ENCODE peak calls at places on chromosomes 4 and X, in eight cellular contexts. One of them, this sample, is unnamed.
A peak's percentile ranks its signal among the peaks of the same experiment; 100 is the strongest.

GRCh38 chr4:15162465-15163283 is 160.4 kb downstream of the CPEB2 start:
- DNase-seq in progenitor cell of endocrine pancreas: no peak
- DNase-seq in HFFc6: peak; percentile 26
- DNase-seq in astrocyte of the cerebellum: peak; percentile 36
- DNase-seq in mucosa of descending colon: no peak
- DNase-seq in endothelial cell: no peak
- DNase-seq in AG09309: no peak
- DNase-seq in transverse colon: no peak
- DNase-seq in this sample: no peak

GRCh38 chrX:154121961-154122360 is 22.1 kb upstream of the OPN1LW start:
- DNase-seq in HFFc6: no peak
- DNase-seq in transverse colon: no peak
- DNase-seq in astrocyte of the cerebellum: no peak
- DNase-seq in progenitor cell of endocrine pancreas: no peak
- DNase-seq in endothelial cell: no peak
- DNase-seq in mucosa of descending colon: no peak
- DNase-seq in AG09309: no peak
- DNase-seq in this sample: no peak

GRCh38 chr4:127623755-127624087 is 9.0 kb upstream of the INTU start:
- DNase-seq in astrocyte of the cerebellum: no peak
- DNase-seq in transverse colon: no peak
- DNase-seq in HFFc6: no peak
- DNase-seq in mucosa of descending colon: no peak
- DNase-seq in endothelial cell: peak; percentile 7
- DNase-seq in AG09309: no peak
- DNase-seq in progenitor cell of endocrine pancreas: no peak
- DNase-seq in this sample: no peak

GRCh38 chr4:99630857-99631256 is 26.8 kb downstream of the C4orf54 start:
- DNase-seq in astrocyte of the cerebellum: no peak
- DNase-seq in progenitor cell of endocrine pancreas: no peak
- DNase-seq in mucosa of descending colon: no peak
- DNase-seq in AG09309: no peak
- DNase-seq in HFFc6: no peak
- DNase-seq in transverse colon: no peak
- DNase-seq in endothelial cell: no peak
- DNase-seq in this sample: no peak

GRCh38 chr4:183158062-183158461 is 59.0 kb downstream of the WWC2 start:
- DNase-seq in transverse colon: no peak
- DNase-seq in astrocyte of the cerebellum: peak; percentile 23
- DNase-seq in progenitor cell of endocrine pancreas: no peak
- DNase-seq in endothelial cell: no peak
- DNase-seq in AG09309: no peak
- DNase-seq in mucosa of descending colon: no peak
- DNase-seq in HFFc6: peak; percentile 29
- DNase-seq in this sample: no peak

GRCh38 chrX:46686003-46686645 is 72.8 kb downstream of the SLC9A7 start:
- DNase-seq in AG09309: no peak
- DNase-seq in mucosa of descending colon: no peak
- DNase-seq in endothelial cell: peak; percentile 11
- DNase-seq in HFFc6: peak; percentile 5
- DNase-seq in astrocyte of the cerebellum: peak; percentile 6
- DNase-seq in progenitor cell of endocrine pancreas: no peak
- DNase-seq in transverse colon: peak; percentile 22
- DNase-seq in this sample: no peak

GRCh38 chr4:32706893-32707292 is 1986.7 kb downstream of the PCDH7 start:
- DNase-seq in progenitor cell of endocrine pancreas: no peak
- DNase-seq in endothelial cell: no peak
- DNase-seq in HFFc6: no peak
- DNase-seq in AG09309: no peak
- DNase-seq in mucosa of descending colon: no peak
- DNase-seq in astrocyte of the cerebellum: no peak
- DNase-seq in transverse colon: no peak
- DNase-seq in this sample: no peak

GRCh38 chr4:7140062-7140691 is 52.2 kb upstream of the SORCS2 start:
- DNase-seq in mucosa of descending colon: no peak
- DNase-seq in astrocyte of the cerebellum: no peak
- DNase-seq in endothelial cell: no peak
- DNase-seq in HFFc6: no peak
- DNase-seq in progenitor cell of endocrine pancreas: no peak
- DNase-seq in transverse colon: no peak
- DNase-seq in AG09309: no peak
- DNase-seq in this sample: no peak

GRCh38 chr4:10354225-10354624 is 103.0 kb downstream of the ZNF518B start:
- DNase-seq in mucosa of descending colon: no peak
- DNase-seq in progenitor cell of endocrine pancreas: no peak
- DNase-seq in HFFc6: no peak
- DNase-seq in astrocyte of the cerebellum: no peak
- DNase-seq in endothelial cell: no peak
- DNase-seq in transverse colon: no peak
- DNase-seq in AG09309: no peak
- DNase-seq in this sample: no peak

GRCh38 chrX:30735839-30736238 is 82.6 kb downstream of the GK start:
- DNase-seq in mucosa of descending colon: peak; percentile 42
- DNase-seq in HFFc6: peak; percentile 52
- DNase-seq in astrocyte of the cerebellum: peak; percentile 40
- DNase-seq in AG09309: peak; percentile 17
- DNase-seq in transverse colon: peak; percentile 72
- DNase-seq in endothelial cell: peak; percentile 59
- DNase-seq in progenitor cell of endocrine pancreas: peak; percentile 23
- DNase-seq in this sample: peak; percentile 15

GRCh38 chr4:25859429-25860148 is 3.2 kb downstream of the SEL1L3 start:
- DNase-seq in transverse colon: no peak
- DNase-seq in progenitor cell of endocrine pancreas: no peak
- DNase-seq in endothelial cell: no peak
- DNase-seq in HFFc6: no peak
- DNase-seq in astrocyte of the cerebellum: no peak
- DNase-seq in AG09309: no peak
- DNase-seq in mucosa of descending colon: no peak
- DNase-seq in this sample: no peak

GRCh38 chr4:110532901-110533589 is 57.1 kb downstream of the ENPEP start:
- DNase-seq in HFFc6: no peak
- DNase-seq in progenitor cell of endocrine pancreas: no peak
- DNase-seq in endothelial cell: no peak
- DNase-seq in AG09309: no peak
- DNase-seq in transverse colon: no peak
- DNase-seq in astrocyte of the cerebellum: peak; percentile 40
- DNase-seq in mucosa of descending colon: no peak
- DNase-seq in this sample: no peak

GRCh38 chrX:22383988-22384387 is 111.3 kb downstream of the CBLL2 start:
- DNase-seq in transverse colon: no peak
- DNase-seq in astrocyte of the cerebellum: no peak
- DNase-seq in HFFc6: no peak
- DNase-seq in AG09309: no peak
- DNase-seq in mucosa of descending colon: no peak
- DNase-seq in endothelial cell: peak; percentile 4
- DNase-seq in progenitor cell of endocrine pancreas: no peak
- DNase-seq in this sample: no peak

GRCh38 chrX:23390979-23391378 is 56.3 kb downstream of the PTCHD1 start:
- DNase-seq in endothelial cell: no peak
- DNase-seq in HFFc6: no peak
- DNase-seq in astrocyte of the cerebellum: no peak
- DNase-seq in mucosa of descending colon: no peak
- DNase-seq in transverse colon: no peak
- DNase-seq in progenitor cell of endocrine pancreas: no peak
- DNase-seq in AG09309: no peak
- DNase-seq in this sample: no peak

GRCh38 chr4:176800891-176801534 is 8.3 kb upstream of the VEGFC start:
- DNase-seq in progenitor cell of endocrine pancreas: no peak
- DNase-seq in astrocyte of the cerebellum: no peak
- DNase-seq in transverse colon: no peak
- DNase-seq in endothelial cell: no peak
- DNase-seq in HFFc6: peak; percentile 69
- DNase-seq in AG09309: no peak
- DNase-seq in mucosa of descending colon: no peak
- DNase-seq in this sample: no peak

GRCh38 chr4:109078724-109079123 is 223.7 kb downstream of the COL25A1 start:
- DNase-seq in transverse colon: no peak
- DNase-seq in HFFc6: peak; percentile 41
- DNase-seq in astrocyte of the cerebellum: peak; percentile 91
- DNase-seq in AG09309: peak; percentile 61
- DNase-seq in progenitor cell of endocrine pancreas: no peak
- DNase-seq in endothelial cell: no peak
- DNase-seq in mucosa of descending colon: no peak
- DNase-seq in this sample: no peak

GRCh38 chrX:29281078-29281742 is 694.0 kb downstream of the IL1RAPL1 start:
- DNase-seq in mucosa of descending colon: no peak
- DNase-seq in AG09309: no peak
- DNase-seq in progenitor cell of endocrine pancreas: no peak
- DNase-seq in astrocyte of the cerebellum: no peak
- DNase-seq in HFFc6: no peak
- DNase-seq in endothelial cell: no peak
- DNase-seq in transverse colon: no peak
- DNase-seq in this sample: no peak

DNA sequence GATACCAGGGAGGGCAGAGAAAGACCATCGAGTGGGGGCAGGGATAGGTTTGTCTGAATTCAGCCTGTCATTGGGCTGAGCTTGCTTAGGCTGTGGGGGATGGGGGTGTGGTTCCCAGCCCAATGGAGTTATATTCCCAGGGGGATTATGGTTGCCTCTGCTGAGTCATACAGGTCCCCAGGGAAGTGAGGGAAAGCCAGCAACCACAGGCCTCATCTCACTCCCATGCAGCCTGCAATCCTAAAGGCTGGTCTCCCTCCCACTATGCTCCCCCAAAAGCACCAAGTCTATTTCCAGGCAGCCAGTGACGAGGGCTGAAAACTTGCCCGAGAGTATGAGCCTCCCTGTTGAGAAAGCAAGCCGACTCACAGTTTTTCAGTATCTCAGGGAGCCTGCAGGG is 39.3 kb downstream of the AFM start:
- DNase-seq in transverse colon: no peak
- DNase-seq in mucosa of descending colon: no peak
- DNase-seq in endothelial cell: no peak
- DNase-seq in AG09309: peak; percentile 61
- DNase-seq in astrocyte of the cerebellum: peak; percentile 75
- DNase-seq in HFFc6: no peak
- DNase-seq in progenitor cell of endocrine pancreas: no peak
- DNase-seq in this sample: no peak
- TF ChIP-seq CTCF in transverse colon: no peak
- TF ChIP-seq CTCF in mucosa of descending colon: no peak
- TF ChIP-seq CTCF in endothelial cell: no peak
- TF ChIP-seq CTCF in AG09309: no peak
- TF ChIP-seq CTCF in astrocyte of the cerebellum: no peak
- TF ChIP-seq CTCF in HFFc6: no peak
- TF ChIP-seq CTCF in progenitor cell of endocrine pancreas: no peak
- TF ChIP-seq CTCF in this sample: no peak

DNA sequence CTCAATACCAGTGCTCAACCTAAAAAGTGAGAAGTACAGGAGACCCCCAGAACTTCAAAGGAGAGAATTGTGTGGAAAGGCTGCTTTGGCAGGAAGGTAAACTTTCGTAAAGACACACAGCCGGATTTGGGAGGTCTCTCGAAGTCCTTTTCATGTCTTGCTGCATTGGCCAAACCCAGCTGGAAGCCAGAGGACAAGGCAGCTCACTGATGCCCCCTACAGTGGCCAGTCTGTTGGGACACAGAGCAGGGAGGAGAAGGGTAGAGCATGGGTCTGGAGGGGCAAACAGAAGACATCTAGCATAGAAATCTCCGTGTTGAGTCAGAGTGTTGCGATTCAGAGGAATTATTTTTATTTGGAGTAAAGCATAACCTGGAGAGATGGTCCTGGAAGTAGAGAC is 198.9 kb downstream of the ANK2 start:
- DNase-seq in endothelial cell: peak; percentile 47
- DNase-seq in mucosa of descending colon: no peak
- DNase-seq in transverse colon: no peak
- DNase-seq in HFFc6: no peak
- DNase-seq in AG09309: no peak
- DNase-seq in progenitor cell of endocrine pancreas: no peak
- DNase-seq in astrocyte of the cerebellum: no peak
- DNase-seq in this sample: no peak
- TF ChIP-seq CTCF in endothelial cell: peak; percentile 30
- TF ChIP-seq CTCF in mucosa of descending colon: no peak
- TF ChIP-seq CTCF in transverse colon: no peak
- TF ChIP-seq CTCF in HFFc6: peak; percentile 48
- TF ChIP-seq CTCF in AG09309: peak; percentile 21
- TF ChIP-seq CTCF in progenitor cell of endocrine pancreas: no peak
- TF ChIP-seq CTCF in astrocyte of the cerebellum: no peak
- TF ChIP-seq CTCF in this sample: peak; percentile 41

GRCh38 chrX:15245896-15246295 is 24.0 kb downstream of the ASB9 start:
- DNase-seq in HFFc6: no peak
- DNase-seq in astrocyte of the cerebellum: no peak
- DNase-seq in mucosa of descending colon: no peak
- DNase-seq in AG09309: no peak
- DNase-seq in endothelial cell: no peak
- DNase-seq in progenitor cell of endocrine pancreas: no peak
- DNase-seq in transverse colon: no peak
- DNase-seq in this sample: no peak

GRCh38 chrX:15240414-15240813 is 29.5 kb downstream of the ASB9 start:
- DNase-seq in progenitor cell of endocrine pancreas: no peak
- DNase-seq in astrocyte of the cerebellum: no peak
- DNase-seq in AG09309: no peak
- DNase-seq in mucosa of descending colon: no peak
- DNase-seq in endothelial cell: no peak
- DNase-seq in HFFc6: no peak
- DNase-seq in transverse colon: no peak
- DNase-seq in this sample: no peak

GRCh38 chrX:15244421-15244820 is 25.5 kb downstream of the ASB9 start:
- DNase-seq in HFFc6: no peak
- DNase-seq in mucosa of descending colon: no peak
- DNase-seq in astrocyte of the cerebellum: no peak
- DNase-seq in endothelial cell: no peak
- DNase-seq in progenitor cell of endocrine pancreas: no peak
- DNase-seq in AG09309: no peak
- DNase-seq in transverse colon: no peak
- DNase-seq in this sample: no peak

GRCh38 chrX:15241258-15241657 is 28.6 kb downstream of the ASB9 start:
- DNase-seq in HFFc6: no peak
- DNase-seq in mucosa of descending colon: no peak
- DNase-seq in progenitor cell of endocrine pancreas: no peak
- DNase-seq in endothelial cell: no peak
- DNase-seq in transverse colon: no peak
- DNase-seq in AG09309: no peak
- DNase-seq in astrocyte of the cerebellum: no peak
- DNase-seq in this sample: no peak

GRCh38 chrX:15242899-15243555 is 26.9 kb downstream of the ASB9 start:
- DNase-seq in progenitor cell of endocrine pancreas: no peak
- DNase-seq in astrocyte of the cerebellum: peak; percentile 42
- DNase-seq in mucosa of descending colon: no peak
- DNase-seq in AG09309: peak; percentile 31
- DNase-seq in endothelial cell: peak; percentile 6
- DNase-seq in HFFc6: peak; percentile 33
- DNase-seq in transverse colon: peak; percentile 40
- DNase-seq in this sample: no peak
- TF ChIP-seq CTCF in progenitor cell of endocrine pancreas: peak; percentile 60
- TF ChIP-seq CTCF in astrocyte of the cerebellum: peak; percentile 53
- TF ChIP-seq CTCF in mucosa of descending colon: peak; percentile 29
- TF ChIP-seq CTCF in AG09309: peak; percentile 57
- TF ChIP-seq CTCF in endothelial cell: no peak
- TF ChIP-seq CTCF in HFFc6: peak; percentile 75
- TF ChIP-seq CTCF in transverse colon: peak; percentile 52
- TF ChIP-seq CTCF in this sample: peak; percentile 55

DNA sequence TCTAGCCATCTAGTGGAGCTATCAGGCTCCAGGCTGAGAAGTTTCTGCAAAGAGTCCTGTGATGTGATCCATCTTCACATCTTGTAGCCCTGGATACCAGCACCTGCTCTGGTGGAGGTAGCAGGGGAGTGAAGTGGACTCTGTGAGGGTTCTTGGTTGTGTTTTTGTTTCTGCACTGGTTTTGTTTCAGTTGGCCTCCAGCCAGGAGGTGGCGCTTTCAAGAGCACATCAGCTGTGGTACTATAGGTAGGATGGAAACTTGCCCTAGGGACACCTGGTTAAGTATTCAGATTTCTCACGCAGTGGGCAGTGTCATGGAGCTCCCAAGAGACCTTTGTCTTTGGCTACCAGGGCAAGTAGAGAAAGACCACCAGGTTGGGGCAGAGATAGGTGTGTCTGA is 257.5 kb upstream of the SLC7A11 start:
- DNase-seq in AG09309: no peak
- DNase-seq in HFFc6: no peak
- DNase-seq in transverse colon: no peak
- DNase-seq in astrocyte of the cerebellum: no peak
- DNase-seq in mucosa of descending colon: no peak
- DNase-seq in progenitor cell of endocrine pancreas: no peak
- DNase-seq in endothelial cell: no peak
- DNase-seq in this sample: no peak
- TF ChIP-seq CTCF in AG09309: no peak
- TF ChIP-seq CTCF in HFFc6: no peak
- TF ChIP-seq CTCF in transverse colon: no peak
- TF ChIP-seq CTCF in astrocyte of the cerebellum: no peak
- TF ChIP-seq CTCF in mucosa of descending colon: no peak
- TF ChIP-seq CTCF in progenitor cell of endocrine pancreas: no peak
- TF ChIP-seq CTCF in endothelial cell: no peak
- TF ChIP-seq CTCF in this sample: no peak